ENCODE peak calls at places on chromosomes 5 and 9, in ten cellular contexts. U, Y, H, D, F, J, W, C, P and O are unnamed samples.
A peak's percentile ranks its signal among the peaks of the same experiment; 100 is the strongest.

GRCh38 chr9:123090956-123091355 is 57.5 kb downstream of the GPR21 start:
- DNase-seq in U (no peak), Y (no peak), H (no peak), D (no peak), F (no peak), J (no peak), W (no peak), C (no peak), P (no peak), O (no peak)

GRCh38 chr9:25678147-25678666 is at the start of gene TUSC1:
- DNase-seq in U (peak; percentile 49), Y (peak; percentile 19), H (peak; percentile 67), D (peak; percentile 60), F (peak; percentile 97), J (peak; percentile 10), W (peak; percentile 65), C (no peak), P (peak; percentile 95), O (no peak)

GRCh38 chr5:14825977-14826376 is 45.6 kb downstream of the ANKH start:
- DNase-seq in U (no peak), Y (no peak), H (no peak), D (no peak), F (no peak), J (no peak), W (no peak), C (no peak), P (no peak), O (no peak)

GRCh38 chr5:103371046-103371603 is 112.6 kb downstream of the MACIR start:
- DNase-seq in U (no peak), Y (no peak), H (no peak), D (no peak), F (no peak), J (no peak), W (no peak), C (no peak), P (no peak), O (no peak)

GRCh38 chr9:75891277-75892167 is 1.0 kb downstream of the PCSK5 start:
- DNase-seq in U (peak; percentile 43), Y (peak; percentile 26), H (peak; percentile 60), D (peak; percentile 63), F (peak; percentile 82), J (peak; percentile 56), W (peak; percentile 35), C (peak; percentile 45), P (peak; percentile 77), O (no peak)

GRCh38 chr5:171137768-171138540 is 171.1 kb upstream of the TLX3 start:
- DNase-seq in U (no peak), Y (no peak), H (no peak), D (no peak), F (no peak), J (no peak), W (no peak), C (no peak), P (no peak), O (no peak)

GRCh38 chr5:52692039-52692438 is 95.7 kb upstream of the ITGA1 start:
- DNase-seq in U (no peak), Y (no peak), H (no peak), D (no peak), F (no peak), J (no peak), W (no peak), C (no peak), P (no peak), O (no peak)

GRCh38 chr5:153938131-153938842 is 100.4 kb downstream of the FAM114A2 start:
- DNase-seq in U (no peak), Y (no peak), H (peak; percentile 66), D (no peak), F (no peak), J (no peak), W (no peak), C (no peak), P (no peak), O (no peak)

GRCh38 chr5:3311443-3311842 is 284.2 kb upstream of the IRX1 start:
- DNase-seq in U (no peak), Y (no peak), H (no peak), D (peak; percentile 97), F (no peak), J (no peak), W (no peak), C (no peak), P (no peak), O (no peak)

GRCh38 chr5:32172908-32173393 is 1.2 kb downstream of the GOLPH3 start:
- DNase-seq in U (no peak), Y (peak; percentile 10), H (no peak), D (peak; percentile 18), F (no peak), J (no peak), W (no peak), C (no peak), P (no peak), O (no peak)

GRCh38 chr9:82209797-82210470 is 221.4 kb downstream of the SPATA31D1 start:
- DNase-seq in U (no peak), Y (no peak), H (no peak), D (no peak), F (no peak), J (no peak), W (no peak), C (no peak), P (no peak), O (no peak)

GRCh38 chr9:134585021-134585561 is 56.5 kb upstream of the COL5A1 start:
- DNase-seq in U (no peak), Y (no peak), H (no peak), D (no peak), F (peak; percentile 74), J (no peak), W (no peak), C (peak; percentile 13), P (peak; percentile 64), O (no peak)

GRCh38 chr5:57666582-57666981 is 184.0 kb upstream of the ACTBL2 start:
- DNase-seq in U (no peak), Y (no peak), H (no peak), D (no peak), F (no peak), J (no peak), W (no peak), C (no peak), P (no peak), O (no peak)

GRCh38 chr5:119336846-119337564 is 18.8 kb upstream of the TNFAIP8 start:
- DNase-seq in U (no peak), Y (no peak), H (no peak), D (no peak), F (no peak), J (no peak), W (no peak), C (no peak), P (no peak), O (no peak)

GRCh38 chr5:107669543-107670027 is 1.2 kb downstream of the EFNA5 start:
- DNase-seq in U (no peak), Y (peak; percentile 9), H (peak; percentile 71), D (no peak), F (peak; percentile 84), J (peak; percentile 4), W (peak; percentile 52), C (no peak), P (no peak), O (no peak)

GRCh38 chr9:4506490-4506889 is 16.2 kb downstream of the SLC1A1 start:
- DNase-seq in U (no peak), Y (no peak), H (no peak), D (no peak), F (no peak), J (no peak), W (no peak), C (no peak), P (no peak), O (no peak)

GRCh38 chr9:89610391-89610925 is 5.6 kb downstream of the GADD45G start:
- DNase-seq in U (no peak), Y (no peak), H (no peak), D (no peak), F (no peak), J (no peak), W (no peak), C (no peak), P (no peak), O (no peak)

GRCh38 chr9:134365791-134366222 is 39.6 kb downstream of the RXRA start:
- DNase-seq in U (peak; percentile 17), Y (peak; percentile 55), H (peak; percentile 35), D (no peak), F (no peak), J (no peak), W (no peak), C (no peak), P (peak; percentile 83), O (no peak)

GRCh38 chr5:71471193-71471592 is 15.7 kb downstream of the BDP1 start:
- DNase-seq in U (no peak), Y (no peak), H (no peak), D (no peak), F (no peak), J (no peak), W (no peak), C (no peak), P (no peak), O (no peak)

GRCh38 chr5:98296426-98296825 is 477.0 kb upstream of the RGMB start:
- DNase-seq in U (no peak), Y (no peak), H (peak; percentile 2), D (no peak), F (no peak), J (no peak), W (no peak), C (no peak), P (no peak), O (no peak)

GRCh38 chr5:55714339-55714738 is 2.2 kb upstream of the SLC38A9 start:
- DNase-seq in U (no peak), Y (no peak), H (peak; percentile 38), D (no peak), F (no peak), J (no peak), W (no peak), C (no peak), P (no peak), O (no peak)

GRCh38 chr5:168843998-168844374 is 264.8 kb upstream of the PANK3 start:
- DNase-seq in U (no peak), Y (no peak), H (no peak), D (no peak), F (no peak), J (no peak), W (no peak), C (no peak), P (no peak), O (no peak)

GRCh38 chr9:18467696-18468095 is 6.3 kb upstream of the ADAMTSL1 start:
- DNase-seq in U (no peak), Y (no peak), H (no peak), D (no peak), F (no peak), J (no peak), W (no peak), C (no peak), P (no peak), O (no peak)

GRCh38 chr9:100411472-100412270 is 15.3 kb upstream of the MSANTD3 start:
- DNase-seq in U (peak; percentile 68), Y (peak; percentile 99), H (peak; percentile 99), D (peak; percentile 93), F (peak; percentile 96), J (peak; percentile 92), W (peak; percentile 66), C (peak; percentile 83), P (peak; percentile 91), O (peak; percentile 50)

GRCh38 chr9:136545065-136545965 is 533 bp downstream of the NOTCH1 start:
- DNase-seq in U (no peak), Y (no peak), H (no peak), D (peak; percentile 18), F (peak; percentile 85), J (peak; percentile 77), W (no peak), C (peak; percentile 43), P (no peak), O (no peak)

GRCh38 chr5:123117989-123118388 is 28.9 kb downstream of the PRDM6 start:
- DNase-seq in U (no peak), Y (no peak), H (no peak), D (no peak), F (no peak), J (no peak), W (no peak), C (no peak), P (no peak), O (no peak)

GRCh38 chr5:2128696-2129340 is 246.1 kb upstream of the IRX4 start:
- DNase-seq in U (no peak), Y (no peak), H (no peak), D (no peak), F (no peak), J (no peak), W (no peak), C (no peak), P (no peak), O (no peak)

GRCh38 chr5:103569313-103570060 is 6.9 kb upstream of the NUDT12 start:
- DNase-seq in U (no peak), Y (no peak), H (no peak), D (no peak), F (no peak), J (no peak), W (no peak), C (no peak), P (no peak), O (no peak)